ENCODE peak calls at places on chromosomes 7 and 10, in five cellular contexts. U is AG04450, I is left ventricle myocardium inferior, V is fibroblast of lung, Q is substantia nigra. Y is an unnamed sample.

GRCh38 chr7:141073173-141073640 is 657 bp upstream of the TMEM178B start:
- DNase-seq in U (no peak), V (peak; percentile 63), I (peak; percentile 33), Q (peak; percentile 37), Y (peak; percentile 24)

GRCh38 chr7:74401137-74401859 is 52.4 kb upstream of the GTF2IRD1 start:
- DNase-seq in I (peak; percentile 63), U (no peak), V (peak; percentile 32), Q (peak; percentile 29), Y (peak; percentile 35)

GRCh38 chr10:17430647-17431355 is 23.6 kb downstream of the ST8SIA6 start:
- DNase-seq in I (peak; percentile 59), V (peak; percentile 63), U (peak; percentile 61), Q (no peak), Y (peak; percentile 27)

GRCh38 chr7:132650498-132650897 is 74.2 kb upstream of the PLXNA4 start:
- DNase-seq in I (no peak), V (peak; percentile 89), U (peak; percentile 16), Q (no peak), Y (no peak)

GRCh38 chr7:44609829-44610228 is 3.4 kb downstream of the OGDH start:
- DNase-seq in I (no peak), U (no peak), V (no peak), Q (no peak), Y (no peak)

GRCh38 chr10:43376828-43377227 is 5.4 kb downstream of the FXYD4 start:
- DNase-seq in V (no peak), U (no peak), I (no peak), Q (no peak), Y (no peak)

GRCh38 chr10:130022501-130023299 is 58.6 kb upstream of the EBF3 start:
- DNase-seq in U (peak; percentile 11), V (peak; percentile 90), Q (no peak), I (no peak), Y (no peak)

GRCh38 chr7:116122972-116123595 is 87.3 kb upstream of the TES start:
- DNase-seq in Q (no peak), V (peak; percentile 48), I (no peak), U (peak; percentile 38), Y (peak; percentile 47)

GRCh38 chr10:92720306-92721165 is 30.8 kb downstream of the HHEX start:
- DNase-seq in V (no peak), U (no peak), Q (no peak), I (no peak), Y (no peak)

GRCh38 chr10:18460061-18460460 is 191.3 kb downstream of the NSUN6 start:
- DNase-seq in V (no peak), Q (no peak), I (no peak), U (no peak), Y (no peak)

GRCh38 chr7:4724648-4725013 is 42.5 kb downstream of the FOXK1 start:
- DNase-seq in I (no peak), V (peak; percentile 61), U (no peak), Q (no peak), Y (no peak)

GRCh38 chr10:77801474-77802238 is 124.9 kb downstream of the DLG5 start:
- DNase-seq in U (no peak), V (peak; percentile 78), I (no peak), Q (no peak), Y (no peak)

GRCh38 chr10:132458595-132459251 is 61.7 kb downstream of the PWWP2B start:
- DNase-seq in I (no peak), Q (peak; percentile 60), U (no peak), V (no peak), Y (no peak)

GRCh38 chr7:104267701-104268368 is 60.0 kb upstream of the ORC5 start:
- DNase-seq in I (no peak), Q (no peak), V (peak; percentile 23), U (no peak), Y (no peak)

GRCh38 chr7:47720141-47720906 is 138.4 kb upstream of the TNS3 start:
- DNase-seq in Q (no peak), I (peak; percentile 56), U (peak; percentile 69), V (peak; percentile 78), Y (no peak)

GRCh38 chr10:91349381-91349780 is 60.8 kb upstream of the HECTD2 start:
- DNase-seq in Q (no peak), I (no peak), V (peak; percentile 97), U (peak; percentile 72), Y (no peak)

GRCh38 chr10:35579726-35580420 is 25.3 kb upstream of the GJD4 start:
- DNase-seq in Q (no peak), V (no peak), U (no peak), I (no peak), Y (no peak)

GRCh38 chr7:105830405-105831218 is 45.8 kb downstream of the ATXN7L1 start:
- DNase-seq in I (no peak), U (peak; percentile 88), Q (no peak), V (peak; percentile 98), Y (no peak)
- H3K27ac ChIP-seq in I (no peak overlapping the region), U (peak overlapping the region; percentile 96), Q (no peak overlapping the region), V (peak overlapping the region; percentile 90), Y (no peak overlapping the region)

GRCh38 chr7:108407674-108408073 is 48.6 kb downstream of the NRCAM start:
- DNase-seq in U (no peak), Q (no peak), V (no peak), I (no peak), Y (no peak)

GRCh38 chr7:108402865-108403264 is 53.4 kb downstream of the NRCAM start:
- DNase-seq in Q (no peak), V (peak; percentile 50), U (no peak), I (no peak), Y (no peak)

GRCh38 chr7:108403597-108404217 is 52.5 kb downstream of the NRCAM start:
- DNase-seq in Q (no peak), V (no peak), U (no peak), I (no peak), Y (no peak)

GRCh38 chr7:108406474-108406873 is 49.8 kb downstream of the NRCAM start:
- DNase-seq in I (no peak), V (peak; percentile 62), Q (no peak), U (peak; percentile 11), Y (no peak)

DNA sequence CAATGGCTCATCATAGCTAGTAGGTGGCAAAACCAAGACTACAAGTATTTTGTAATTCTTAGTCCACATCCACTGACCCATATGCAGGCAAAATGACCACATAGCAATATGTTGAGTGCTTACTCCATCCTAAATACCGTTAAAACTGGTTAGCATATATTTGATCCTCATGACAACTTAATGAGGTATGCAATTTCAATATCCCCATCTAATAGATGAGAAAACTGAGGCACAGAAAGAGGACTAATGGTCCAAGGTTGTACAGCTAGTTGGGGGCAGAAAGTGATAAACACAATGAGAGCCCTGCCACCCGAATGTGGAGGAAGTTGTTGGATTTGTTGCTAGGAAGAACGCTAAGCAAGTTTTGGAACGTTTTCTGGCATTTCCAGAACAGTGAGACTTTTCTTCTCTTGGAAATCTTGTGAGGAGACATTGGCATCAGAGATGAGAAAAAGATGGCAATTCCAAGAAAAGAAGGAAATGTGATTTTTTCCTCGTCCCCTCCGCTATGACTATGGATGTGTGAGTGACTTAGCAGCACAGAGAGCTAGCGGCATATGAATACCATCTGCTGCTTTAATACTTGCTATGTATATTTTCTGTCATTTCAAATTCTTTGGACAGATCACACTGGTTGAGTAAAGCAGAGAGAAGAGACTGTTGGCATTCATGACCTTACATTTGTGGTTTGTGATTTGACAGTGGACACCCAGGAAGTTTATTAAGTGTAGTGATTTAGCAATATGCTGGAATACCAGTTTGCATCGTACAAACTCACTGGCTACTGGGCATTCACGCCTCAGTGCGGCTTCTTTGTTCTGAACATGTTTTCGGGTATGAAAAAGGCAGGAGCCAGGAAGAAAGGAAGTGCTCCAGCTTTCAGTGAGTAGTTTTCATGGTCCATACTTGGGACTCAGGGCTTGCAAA is 51.5 kb downstream of the NRCAM start:
- DNase-seq in U (no peak), Q (no peak), V (no peak), I (no peak), Y (no peak)
- H3K27ac ChIP-seq in U (no peak overlapping the region), Q (no peak overlapping the region), V (no peak overlapping the region), I (no peak overlapping the region), Y (peak overlapping the region; percentile 21)

DNA sequence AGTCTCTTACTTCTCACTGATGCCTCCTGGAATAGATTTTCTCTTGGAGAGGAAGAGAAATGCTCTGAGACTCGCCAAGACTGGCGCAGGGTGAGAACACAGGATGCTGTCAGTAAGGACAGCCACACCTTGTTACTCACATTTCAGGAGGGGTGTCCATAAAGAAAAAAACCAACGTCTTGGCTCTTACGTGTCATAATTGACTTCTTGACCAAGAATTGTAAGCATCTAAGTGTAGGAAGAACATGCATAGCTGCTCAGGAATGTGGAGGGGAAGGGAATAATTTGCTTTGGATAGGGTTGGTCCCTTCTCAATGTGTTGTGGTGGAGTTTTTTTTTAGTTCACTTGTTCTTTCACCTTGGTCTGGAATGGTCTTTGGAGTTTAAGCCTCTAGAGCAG is 43.8 kb upstream of the ZNF438 start:
- DNase-seq in I (no peak), U (peak; percentile 83), Q (no peak), V (peak; percentile 99), Y (no peak)
- H3K27ac ChIP-seq in I (peak overlapping the region; percentile 68), U (peak overlapping the region; percentile 80), Q (no peak overlapping the region), V (no peak overlapping the region), Y (no peak overlapping the region)

DNA sequence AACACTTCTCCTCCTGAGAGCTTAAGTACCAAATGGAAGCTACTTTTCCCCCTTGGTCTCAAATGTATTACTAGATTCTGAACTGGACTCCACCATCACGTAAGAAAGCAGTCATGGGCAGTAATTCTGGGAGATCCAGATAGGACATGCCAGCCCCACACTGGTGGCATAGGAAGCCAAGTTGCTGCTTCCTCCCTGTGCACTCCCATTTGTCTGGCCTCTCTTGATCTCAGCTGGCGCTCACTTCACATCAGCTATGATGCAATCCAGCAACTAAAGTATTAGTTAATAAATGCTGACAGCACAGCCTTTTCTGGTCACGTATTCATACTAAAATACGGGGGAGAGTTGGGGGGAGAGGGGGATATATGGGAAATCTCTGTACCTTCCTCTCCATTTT is 3.4 kb upstream of the IL6 start:
- DNase-seq in Q (no peak), U (no peak), I (no peak), V (no peak), Y (no peak)
- H3K27ac ChIP-seq in Q (peak overlapping the region; percentile 21), U (peak overlapping the region; percentile 43), I (peak overlapping the region; percentile 73), V (peak overlapping the region; percentile 24), Y (peak overlapping the region; percentile 18)